ENCODE peak calls at places on chromosomes 2 and 18, in four cellular contexts. K is kidney, W is neural progenitor cell, X is MM.1S. V is an unnamed sample.

GRCh38 chr2:239035997-239036731 is 188.3 kb downstream of the TWIST2 start:
- DNase-seq in K (no peak), W (peak; percentile 14), X (no peak), V (no peak)

GRCh38 chr2:227340106-227340505 is 15.1 kb downstream of the MFF start:
- DNase-seq in K (no peak), W (no peak), X (no peak), V (no peak)

GRCh38 chr2:221817052-221817451 is 244.9 kb upstream of the EPHA4 start:
- DNase-seq in K (no peak), W (no peak), X (no peak), V (no peak)

GRCh38 chr2:157301323-157301722 is 24.3 kb downstream of the ERMN start:
- DNase-seq in K (no peak), W (no peak), X (no peak), V (no peak)

GRCh38 chr18:64037812-64038414 is 68.0 kb downstream of the SERPINB8 start:
- DNase-seq in K (no peak), W (peak; percentile 62), X (peak; percentile 58), V (no peak)

GRCh38 chr2:62477573-62477972 is 28.4 kb downstream of the TMEM17 start:
- DNase-seq in K (no peak), W (no peak), X (no peak), V (no peak)

GRCh38 chr2:152582081-152582480 is 135.2 kb downstream of the PRPF40A start:
- DNase-seq in K (no peak), W (no peak), X (no peak), V (no peak)

GRCh38 chr2:101287303-101287702 is 21.2 kb downstream of the RNF149 start:
- DNase-seq in K (no peak), W (no peak), X (no peak), V (no peak)

GRCh38 chr18:41989508-41989907 is 34.5 kb downstream of the PIK3C3 start:
- DNase-seq in K (no peak), W (no peak), X (no peak), V (no peak)

GRCh38 chr2:98356729-98357128 is 10.5 kb downstream of the CNGA3 start:
- DNase-seq in K (no peak), W (no peak), X (no peak), V (no peak)

GRCh38 chr2:136206613-136207012 is 88.7 kb upstream of the CXCR4 start:
- DNase-seq in K (no peak), W (no peak), X (no peak), V (peak; percentile 30)

GRCh38 chr2:160993543-160994090 is 166.6 kb upstream of the TANK start:
- DNase-seq in K (no peak), W (no peak), X (no peak), V (no peak)
- H3K9ac ChIP-seq in K (peak overlapping the region; percentile 54), W (no peak overlapping the region), X (no peak overlapping the region), V (no peak overlapping the region)

DNA sequence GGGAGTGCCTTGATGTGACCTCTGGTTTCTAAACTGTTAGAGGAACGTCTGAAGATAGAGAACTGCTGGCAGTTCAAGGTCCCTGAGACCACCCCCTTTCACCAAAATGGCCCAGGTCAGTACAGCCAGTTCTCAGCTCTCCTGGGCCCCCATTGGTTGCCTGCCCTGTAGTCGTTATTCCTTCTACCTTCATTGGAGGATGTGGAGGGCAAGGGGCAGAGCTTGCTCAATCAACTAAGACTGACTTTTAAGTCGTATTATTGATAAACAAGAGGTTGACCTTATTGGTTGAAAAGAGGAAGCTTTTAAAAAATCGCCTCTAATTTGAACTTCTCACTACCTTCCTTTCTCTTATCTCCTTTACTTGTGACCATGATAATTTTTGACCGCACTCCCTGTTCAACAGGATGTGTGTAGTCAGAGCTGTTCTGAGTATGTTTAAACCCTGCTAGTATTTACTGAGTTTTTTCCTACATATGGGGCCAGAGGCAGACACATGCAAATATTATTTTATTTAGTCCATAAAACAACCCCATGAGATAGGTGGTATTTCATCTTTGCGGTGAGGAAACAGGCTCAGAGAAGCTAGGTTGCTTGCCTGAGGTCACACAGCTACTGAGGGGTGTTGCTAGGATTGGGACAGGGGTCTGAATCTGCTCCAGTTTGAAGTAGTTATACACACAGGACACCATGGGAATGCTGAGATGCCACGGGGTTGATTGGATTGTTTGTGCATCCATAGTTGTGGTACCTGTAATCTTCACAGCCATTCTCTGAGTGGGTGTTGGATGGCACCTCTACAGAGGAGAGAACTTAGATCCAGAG is 65.9 kb downstream of the TMEM247 start:
- DNase-seq in K (no peak), W (no peak), X (no peak), V (no peak)
- H3K27ac ChIP-seq in K (no peak overlapping the region), W (no peak overlapping the region), X (no peak overlapping the region), V (no peak overlapping the region)

DNA sequence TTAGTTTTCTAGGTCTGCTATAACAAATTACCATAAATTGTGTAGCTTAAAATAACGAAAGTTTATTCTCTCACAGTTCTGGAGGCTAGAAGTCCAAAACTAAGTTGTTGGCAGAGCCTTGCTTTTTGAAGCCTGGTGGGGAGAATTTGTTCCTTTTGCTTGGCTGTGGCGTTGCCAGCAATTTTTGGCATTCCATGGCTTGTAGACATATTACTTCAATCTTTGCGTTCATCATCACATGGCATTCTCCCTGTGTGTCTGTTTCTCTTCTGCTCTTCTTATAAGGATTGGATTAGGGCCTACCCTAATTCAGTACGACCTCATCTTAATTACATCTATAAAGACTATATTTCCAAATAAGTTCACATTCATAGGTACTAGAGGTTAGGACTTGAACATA is 217.7 kb downstream of the MBD5 start:
- DNase-seq in K (no peak), W (no peak), X (no peak), V (no peak)
- TF ChIP-seq CTCF in K (no peak), W (no peak), X (no peak), V (no peak)

GRCh38 chr2:142179686-142180085 is 48.9 kb upstream of the LRP1B start:
- DNase-seq in K (no peak), W (no peak), X (no peak), V (no peak)

GRCh38 chr2:142176941-142177340 is 46.1 kb upstream of the LRP1B start:
- DNase-seq in K (no peak), W (no peak), X (no peak), V (no peak)

GRCh38 chr2:142175917-142176316 is 45.1 kb upstream of the LRP1B start:
- DNase-seq in K (no peak), W (no peak), X (no peak), V (no peak)

GRCh38 chr2:142180820-142181533 is 50.2 kb upstream of the LRP1B start:
- DNase-seq in K (peak; percentile 57), W (peak; percentile 70), X (no peak), V (peak; percentile 32)

DNA sequence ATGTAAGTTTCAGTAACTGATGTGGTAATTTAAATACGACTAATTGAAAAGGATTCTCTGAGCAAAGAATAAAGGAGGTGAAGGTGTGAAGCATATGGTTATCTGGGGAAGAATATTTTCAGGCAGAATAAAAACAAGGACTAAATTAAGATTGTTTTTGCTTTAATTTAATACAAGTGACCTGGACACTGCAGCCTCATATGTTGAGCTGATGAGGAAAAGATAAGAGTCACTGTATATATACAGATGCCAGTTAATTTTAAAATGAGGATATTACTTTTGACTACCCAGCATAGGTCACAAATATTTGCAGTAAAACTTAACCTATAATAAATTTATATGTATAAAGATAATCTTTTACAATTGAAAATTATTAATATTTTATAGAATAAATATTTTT is 47.8 kb upstream of the LRP1B start:
- DNase-seq in K (no peak), W (no peak), X (no peak), V (no peak)
- H3K9ac ChIP-seq in K (no peak overlapping the region), W (no peak overlapping the region), X (no peak overlapping the region), V (no peak overlapping the region)

GRCh38 chr2:61177727-61178549 is 15.9 kb downstream of the C2orf74 start:
- DNase-seq in K (peak; percentile 80), W (no peak), X (peak; percentile 33), V (peak; percentile 55)
- H3K27ac ChIP-seq in K (peak overlapping the region; percentile 99), W (no peak overlapping the region), X (peak overlapping the region; percentile 60), V (peak overlapping the region; percentile 95)

GRCh38 chr2:102782916-102783315 is 21.1 kb downstream of the TMEM182 start:
- DNase-seq in K (no peak), W (no peak), X (no peak), V (no peak)
- TF ChIP-seq CTCF in K (no peak), W (no peak), X (no peak), V (no peak)

GRCh38 chr2:202378001-202378400 is 1.9 kb downstream of the BMPR2 start:
- DNase-seq in K (no peak), W (no peak), X (no peak), V (no peak)
- H3K9ac ChIP-seq in K (peak overlapping the region; percentile 52), W (peak overlapping the region; percentile 68), X (no peak overlapping the region), V (peak overlapping the region; percentile 64)

GRCh38 chr2:219443697-219444023 is 9.0 kb downstream of the SPEG start:
- DNase-seq in K (no peak), W (no peak), X (no peak), V (no peak)

GRCh38 chr2:219446689-219447088 is 12.0 kb downstream of the SPEG start:
- DNase-seq in K (no peak), W (no peak), X (no peak), V (no peak)

GRCh38 chr2:219446101-219446504 is 11.5 kb downstream of the SPEG start:
- DNase-seq in K (no peak), W (peak; percentile 67), X (no peak), V (no peak)

GRCh38 chr2:219444566-219445091 is 10.0 kb downstream of the SPEG start:
- DNase-seq in K (peak; percentile 72), W (no peak), X (no peak), V (no peak)

GRCh38 chr2:219445220-219445631 is 10.6 kb downstream of the SPEG start:
- DNase-seq in K (no peak), W (no peak), X (no peak), V (no peak)
- H3K27ac ChIP-seq in K (no peak overlapping the region), W (no peak overlapping the region), X (no peak overlapping the region), V (no peak overlapping the region)

V was measured in DND-41.